ENCODE peak calls at places on chromosomes 13 and 19, in five cellular contexts. F is thoracic aorta, V is heart right ventricle, W is PC-9, J is OCI-LY7. Y is an unnamed sample.

GRCh38 chr13:75365724-75366173 is 116.2 kb downstream of the TBC1D4 start:
- DNase-seq in F (no peak), V (no peak), W (peak), J (peak), Y (no peak)

GRCh38 chr13:79405501-79405830 is 589 bp downstream of the RBM26 start:
- DNase-seq in F (no peak), V (no peak), W (no peak), J (no peak), Y (no peak)

GRCh38 chr19:18737954-18738351 is 53.2 kb downstream of the COMP start:
- DNase-seq in F (no peak), V (no peak), W (no peak), J (no peak), Y (no peak)

GRCh38 chr13:34412295-34412694 is 529.8 kb upstream of the NBEA start:
- DNase-seq in F (no peak), V (no peak), W (no peak), J (no peak), Y (no peak)

GRCh38 chr19:49361438-49362047 is 673 bp downstream of the TEAD2 start:
- DNase-seq in F (no peak), V (peak), W (peak), J (peak), Y (peak)

GRCh38 chr19:10390652-10391286 is 10.4 kb upstream of the TYK2 start:
- DNase-seq in F (no peak), V (peak), W (peak), J (peak), Y (peak)

GRCh38 chr13:37418490-37418889 is 180.1 kb downstream of the POSTN start:
- DNase-seq in F (no peak), V (no peak), W (no peak), J (no peak), Y (no peak)

GRCh38 chr19:29966594-29967249 is 24.7 kb downstream of the URI1 start:
- DNase-seq in F (no peak), V (no peak), W (no peak), J (peak), Y (no peak)

GRCh38 chr13:63381078-63381859 is 1965.6 kb upstream of the PCDH20 start:
- DNase-seq in F (no peak), V (no peak), W (no peak), J (no peak), Y (no peak)

GRCh38 chr19:572891-573825 is 762 bp downstream of the BSG start:
- DNase-seq in F (no peak), V (peak), W (peak), J (peak), Y (peak)

GRCh38 chr13:68048802-68049359 is 818.7 kb upstream of the PCDH9 start:
- DNase-seq in F (no peak), V (no peak), W (no peak), J (no peak), Y (no peak)

GRCh38 chr13:100154835-100155463 is 66.1 kb downstream of the PCCA start:
- DNase-seq in F (no peak), V (no peak), W (no peak), J (no peak), Y (no peak)

GRCh38 chr13:43227721-43228120 is 204.3 kb downstream of the DNAJC15 start:
- DNase-seq in F (no peak), V (no peak), W (no peak), J (no peak), Y (no peak)

GRCh38 chr13:94178625-94179244 is 300.7 kb downstream of the DCT start:
- DNase-seq in F (no peak), V (no peak), W (no peak), J (no peak), Y (no peak)

GRCh38 chr13:26910754-26911465 is 150.3 kb upstream of the GPR12 start:
- DNase-seq in F (no peak), V (no peak), W (no peak), J (no peak), Y (no peak)

GRCh38 chr13:100644328-100644727 is 30.3 kb downstream of the TMTC4 start:
- DNase-seq in F (no peak), V (no peak), W (no peak), J (no peak), Y (no peak)

GRCh38 chr13:26605845-26606244 is 48.4 kb downstream of the WASF3 start:
- DNase-seq in F (no peak), V (no peak), W (no peak), J (peak), Y (no peak)

GRCh38 chr19:12783849-12784393 is 7.4 kb upstream of the JUNB start:
- DNase-seq in F (no peak), V (peak), W (peak), J (no peak), Y (peak)

GRCh38 chr19:5762608-5763217 is 21.8 kb downstream of the PRR22 start:
- DNase-seq in F (no peak), V (no peak), W (no peak), J (no peak), Y (no peak)

GRCh38 chr13:30323524-30323923 is 16.2 kb upstream of the KATNAL1 start:
- DNase-seq in F (no peak), V (no peak), W (no peak), J (no peak), Y (no peak)

GRCh38 chr19:3189702-3190469 is 4.2 kb downstream of the NCLN start:
- DNase-seq in F (no peak), V (no peak), W (no peak), J (no peak), Y (no peak)

GRCh38 chr13:52739468-52740071 is at the start of gene CNMD:
- DNase-seq in F (no peak), V (no peak), W (no peak), J (no peak), Y (no peak)

GRCh38 chr19:44925114-44925891 is 10.9 kb downstream of the APOC1 start:
- DNase-seq in F (no peak), V (peak), W (no peak), J (no peak), Y (peak)

GRCh38 chr13:24875566-24875965 is 111.6 kb downstream of the RNF17 start:
- DNase-seq in F (no peak), V (no peak), W (no peak), J (no peak), Y (no peak)

GRCh38 chr13:42497798-42498197 is 76.2 kb upstream of the TNFSF11 start:
- DNase-seq in F (no peak), V (no peak), W (no peak), J (no peak), Y (no peak)

GRCh38 chr13:57633950-57634828 is 2.6 kb downstream of the PCDH17 start:
- DNase-seq in F (no peak), V (peak), W (no peak), J (no peak), Y (no peak)

GRCh38 chr19:15101479-15102082 is 5.6 kb upstream of the SYDE1 start:
- DNase-seq in F (no peak), V (no peak), W (peak), J (peak), Y (no peak)

GRCh38 chr19:35755160-35755549 is 1.7 kb downstream of the HSPB6 start:
- DNase-seq in F (no peak), V (no peak), W (no peak), J (no peak), Y (no peak)
- H3K4me3 ChIP-seq in F (peak), V (peak), W (no peak), J (no peak), Y (peak)

GRCh38 chr13:110379905-110380341 is 72.8 kb downstream of the COL4A2 start:
- DNase-seq in F (no peak), V (no peak), W (peak), J (no peak), Y (no peak)
- H3K27ac ChIP-seq in F (peak), V (no peak), W (peak), J (no peak), Y (no peak)

DNA sequence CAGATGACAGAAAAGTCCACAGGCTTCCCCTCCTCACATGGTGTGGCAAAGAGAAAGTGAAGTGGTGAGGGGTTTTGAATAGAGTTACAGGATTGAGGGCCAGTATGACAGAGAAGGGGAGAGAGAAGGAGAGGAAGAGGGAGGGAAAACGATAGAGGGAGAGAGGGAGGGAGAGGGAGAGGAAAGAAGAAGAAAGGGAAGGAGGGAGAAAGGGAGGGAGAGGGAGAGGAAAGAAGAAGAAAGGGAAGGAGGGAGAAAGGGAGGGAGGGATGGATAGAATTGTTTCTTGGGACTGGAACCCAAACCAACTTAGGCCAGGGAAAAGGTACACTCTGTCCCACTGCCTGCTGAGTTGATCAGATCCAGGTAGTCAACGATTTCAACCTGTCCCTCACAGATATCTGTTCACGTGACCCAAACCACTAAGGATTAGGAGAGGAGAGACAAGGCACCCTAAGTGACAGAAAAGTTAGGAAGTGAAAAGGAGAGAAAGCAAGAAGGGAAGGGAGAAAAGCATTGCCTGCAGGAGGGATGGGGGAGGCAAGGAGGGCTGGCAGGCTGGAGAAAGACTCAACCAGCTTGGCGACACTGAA is 8.1 kb upstream of the IGFL3 start:
- DNase-seq in F (no peak), V (no peak), W (no peak), J (no peak), Y (no peak)
- H3K4me3 ChIP-seq in F (peak), V (no peak), W (no peak), J (no peak), Y (no peak)

GRCh38 chr13:113735194-113735593 is 23.8 kb upstream of the TMEM255B start:
- DNase-seq in F (no peak), V (no peak), W (no peak), J (no peak), Y (no peak)
- H3K27ac ChIP-seq in F (no peak), V (no peak), W (no peak), J (no peak), Y (no peak)

GRCh38 chr13:27969073-27969865 is at the start of gene CDX2:
- DNase-seq in F (no peak), V (no peak), W (no peak), J (no peak), Y (no peak)
- H3K4me3 ChIP-seq in F (peak), V (peak), W (no peak), J (no peak), Y (no peak)

DNA sequence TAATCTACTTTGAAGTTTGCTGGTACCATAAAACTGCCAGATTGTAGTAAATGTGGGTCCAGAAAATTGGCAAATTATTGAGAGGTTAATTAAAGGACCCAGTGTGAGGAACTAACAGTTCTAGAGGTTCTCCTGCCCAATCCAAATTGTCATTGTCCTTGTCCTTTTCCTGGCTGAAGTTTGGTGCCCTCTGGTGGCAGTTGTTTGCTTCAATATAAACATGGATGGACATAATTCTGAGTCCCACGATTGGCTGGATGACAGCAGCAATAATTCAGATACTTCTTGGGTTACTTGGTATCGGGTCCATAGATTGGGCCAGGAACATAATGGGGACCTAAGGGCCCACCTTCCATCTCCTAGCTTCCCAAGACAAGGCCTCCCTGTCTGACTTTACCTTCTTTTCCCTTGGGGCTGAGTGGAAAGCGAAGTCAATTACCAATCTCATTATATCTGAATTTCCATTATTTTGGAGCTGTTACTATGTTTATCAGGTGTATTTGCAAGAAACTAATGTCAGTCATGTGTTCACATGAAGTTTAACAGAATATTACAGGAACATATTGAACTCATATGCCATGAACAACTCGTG is 33.8 kb upstream of the GARRE1 start:
- DNase-seq in F (peak), V (no peak), W (peak), J (peak), Y (peak)
- H3K27ac ChIP-seq in F (no peak), V (no peak), W (no peak), J (no peak), Y (no peak)

GRCh38 chr19:58067240-58067912 is 8.3 kb downstream of the ZNF135 start:
- DNase-seq in F (no peak), V (no peak), W (no peak), J (no peak), Y (no peak)
- H3K4me3 ChIP-seq in F (no peak), V (no peak), W (no peak), J (no peak), Y (no peak)

GRCh38 chr19:43526884-43527859 is at the start of gene ETHE1:
- DNase-seq in F (peak), V (peak), W (peak), J (peak), Y (peak)
- H3K27ac ChIP-seq in F (peak), V (peak), W (peak), J (no peak), Y (peak)

GRCh38 chr13:48319458-48320395 is 16.2 kb downstream of the RB1 start:
- DNase-seq in F (no peak), V (no peak), W (no peak), J (no peak), Y (no peak)
- H3K4me3 ChIP-seq in F (peak), V (no peak), W (no peak), J (no peak), Y (no peak)